ENCODE peak calls at places on chromosomes 16 and 17, in four cellular contexts. One of them, this sample, is unnamed.

GRCh38 chr17:35536664-35537160 is 766 bp downstream of the SLFN12L start:
- DNase-seq in A549: no peak
- DNase-seq in tibial nerve: no peak
- DNase-seq in HepG2: no peak
- DNase-seq in this sample: no peak

GRCh38 chr17:68290955-68291835 is at the start of the genes ARSG and SLC16A6:
- DNase-seq in A549: peak; percentile 65
- DNase-seq in tibial nerve: no peak
- DNase-seq in HepG2: peak; percentile 78
- DNase-seq in this sample: no peak

GRCh38 chr17:35299108-35299507 is 56.2 kb downstream of the SLFN5 start:
- DNase-seq in A549: no peak
- DNase-seq in tibial nerve: no peak
- DNase-seq in HepG2: no peak
- DNase-seq in this sample: no peak

GRCh38 chr16:29877266-29877961 is 14.4 kb upstream of the CDIPT start:
- DNase-seq in A549: peak; percentile 63
- DNase-seq in tibial nerve: no peak
- DNase-seq in HepG2: no peak
- DNase-seq in this sample: no peak

GRCh38 chr17:37650419-37651003 is 7.3 kb upstream of the DDX52 start:
- DNase-seq in A549: peak; percentile 76
- DNase-seq in tibial nerve: no peak
- DNase-seq in HepG2: peak; percentile 77
- DNase-seq in this sample: no peak

GRCh38 chr17:73436966-73437365 is 125.2 kb upstream of the CDC42EP4 start:
- DNase-seq in A549: no peak
- DNase-seq in tibial nerve: no peak
- DNase-seq in HepG2: no peak
- DNase-seq in this sample: no peak

GRCh38 chr16:30068750-30069574 is 3.4 kb downstream of the ALDOA start:
- DNase-seq in A549: peak; percentile 59
- DNase-seq in tibial nerve: no peak
- DNase-seq in HepG2: peak; percentile 54
- DNase-seq in this sample: no peak

GRCh38 chr17:6455321-6455705 is 11.1 kb downstream of the PIMREG start:
- DNase-seq in A549: no peak
- DNase-seq in tibial nerve: no peak
- DNase-seq in HepG2: no peak
- DNase-seq in this sample: no peak

GRCh38 chr16:590165-590874 is 454 bp downstream of the RAB40C start:
- DNase-seq in A549: no peak
- DNase-seq in tibial nerve: peak; percentile 21
- DNase-seq in HepG2: no peak
- DNase-seq in this sample: peak; percentile 84

GRCh38 chr16:3327514-3327913 is 22.2 kb downstream of the ZNF75A start:
- DNase-seq in A549: no peak
- DNase-seq in tibial nerve: no peak
- DNase-seq in HepG2: no peak
- DNase-seq in this sample: no peak

GRCh38 chr16:4532238-4532637 is 6.3 kb downstream of the CDIP1 start:
- DNase-seq in A549: no peak
- DNase-seq in tibial nerve: no peak
- DNase-seq in HepG2: no peak
- DNase-seq in this sample: no peak

GRCh38 chr17:44029736-44030135 is 15.0 kb upstream of the TMEM101 start:
- DNase-seq in A549: no peak
- DNase-seq in tibial nerve: no peak
- DNase-seq in HepG2: no peak
- DNase-seq in this sample: no peak
- TF ChIP-seq POLR2A in A549: no peak
- TF ChIP-seq POLR2A in tibial nerve: no peak
- TF ChIP-seq POLR2A in HepG2: no peak
- TF ChIP-seq POLR2A in this sample: no peak

GRCh38 chr17:16273499-16273898 is 56.5 kb downstream of the PIGL start:
- DNase-seq in A549: no peak
- DNase-seq in tibial nerve: no peak
- DNase-seq in HepG2: no peak
- DNase-seq in this sample: no peak

GRCh38 chr17:16273929-16274339 is 56.9 kb downstream of the PIGL start:
- DNase-seq in A549: no peak
- DNase-seq in tibial nerve: no peak
- DNase-seq in HepG2: no peak
- DNase-seq in this sample: no peak

GRCh38 chr17:16267174-16267573 is 50.2 kb downstream of the PIGL start:
- DNase-seq in A549: no peak
- DNase-seq in tibial nerve: no peak
- DNase-seq in HepG2: no peak
- DNase-seq in this sample: no peak

GRCh38 chr17:16272111-16272510 is 55.1 kb downstream of the PIGL start:
- DNase-seq in A549: no peak
- DNase-seq in tibial nerve: no peak
- DNase-seq in HepG2: no peak
- DNase-seq in this sample: no peak

GRCh38 chr17:16269658-16270057 is 52.6 kb downstream of the PIGL start:
- DNase-seq in A549: no peak
- DNase-seq in tibial nerve: no peak
- DNase-seq in HepG2: no peak
- DNase-seq in this sample: no peak
- TF ChIP-seq EP300 in A549: no peak
- TF ChIP-seq EP300 in tibial nerve: no peak
- TF ChIP-seq EP300 in HepG2: no peak
- TF ChIP-seq EP300 in this sample: no peak

DNA sequence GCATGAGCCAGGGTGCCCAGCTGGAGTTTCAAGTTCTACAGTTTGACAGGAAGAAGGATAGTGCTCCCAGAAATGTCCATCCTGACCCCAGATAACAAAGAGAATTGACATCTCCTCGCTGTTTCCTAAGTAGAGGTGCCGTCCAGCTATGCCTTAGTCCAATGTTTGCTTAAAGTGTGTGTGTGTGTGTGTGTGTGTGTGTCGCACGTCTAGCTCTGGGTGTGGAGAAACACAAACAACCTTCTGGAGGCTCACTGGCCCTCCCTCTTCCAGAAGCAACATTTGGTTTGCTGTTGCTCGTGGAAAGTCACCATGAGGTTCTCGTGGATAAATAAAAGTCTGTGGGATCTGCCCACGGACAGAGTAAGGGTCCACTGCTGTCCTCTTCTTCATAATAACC is 22.1 kb downstream of the EMP2 start:
- DNase-seq in A549: no peak
- DNase-seq in tibial nerve: no peak
- DNase-seq in HepG2: no peak
- DNase-seq in this sample: no peak
- H3K4me1 ChIP-seq in A549: no peaks in the 10 kb centered on the region
- H3K4me1 ChIP-seq in tibial nerve: no peaks in the 10 kb centered on the region
- H3K4me1 ChIP-seq in HepG2: peaks cover 20% of the 10 kb centered on the region
- H3K4me1 ChIP-seq in this sample: peaks cover 37% of the 10 kb centered on the region

DNA sequence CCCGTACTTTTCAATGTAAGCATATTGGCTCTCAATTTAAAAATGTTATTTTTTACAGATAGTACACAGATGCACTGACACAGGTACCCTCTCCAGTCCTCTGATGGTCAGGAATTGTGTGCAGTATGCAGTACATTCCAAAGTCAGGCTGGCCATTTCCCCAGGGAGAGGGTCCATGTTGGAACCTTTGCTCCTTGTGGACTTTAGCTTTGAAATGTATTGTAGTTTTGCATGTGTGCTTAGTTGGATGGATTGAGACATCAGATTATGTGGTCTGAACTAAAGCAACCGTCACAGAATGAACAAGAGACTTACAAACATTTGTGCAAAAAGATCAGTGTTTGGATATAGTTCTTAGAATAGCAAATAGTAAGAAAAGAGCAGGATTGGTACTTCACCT is 381.1 kb downstream of the WWOX start:
- DNase-seq in A549: no peak
- DNase-seq in tibial nerve: no peak
- DNase-seq in HepG2: peak; percentile 92
- DNase-seq in this sample: no peak
- TF ChIP-seq POLR2A in A549: no peak
- TF ChIP-seq POLR2A in tibial nerve: no peak
- TF ChIP-seq POLR2A in HepG2: no peak
- TF ChIP-seq POLR2A in this sample: no peak

DNA sequence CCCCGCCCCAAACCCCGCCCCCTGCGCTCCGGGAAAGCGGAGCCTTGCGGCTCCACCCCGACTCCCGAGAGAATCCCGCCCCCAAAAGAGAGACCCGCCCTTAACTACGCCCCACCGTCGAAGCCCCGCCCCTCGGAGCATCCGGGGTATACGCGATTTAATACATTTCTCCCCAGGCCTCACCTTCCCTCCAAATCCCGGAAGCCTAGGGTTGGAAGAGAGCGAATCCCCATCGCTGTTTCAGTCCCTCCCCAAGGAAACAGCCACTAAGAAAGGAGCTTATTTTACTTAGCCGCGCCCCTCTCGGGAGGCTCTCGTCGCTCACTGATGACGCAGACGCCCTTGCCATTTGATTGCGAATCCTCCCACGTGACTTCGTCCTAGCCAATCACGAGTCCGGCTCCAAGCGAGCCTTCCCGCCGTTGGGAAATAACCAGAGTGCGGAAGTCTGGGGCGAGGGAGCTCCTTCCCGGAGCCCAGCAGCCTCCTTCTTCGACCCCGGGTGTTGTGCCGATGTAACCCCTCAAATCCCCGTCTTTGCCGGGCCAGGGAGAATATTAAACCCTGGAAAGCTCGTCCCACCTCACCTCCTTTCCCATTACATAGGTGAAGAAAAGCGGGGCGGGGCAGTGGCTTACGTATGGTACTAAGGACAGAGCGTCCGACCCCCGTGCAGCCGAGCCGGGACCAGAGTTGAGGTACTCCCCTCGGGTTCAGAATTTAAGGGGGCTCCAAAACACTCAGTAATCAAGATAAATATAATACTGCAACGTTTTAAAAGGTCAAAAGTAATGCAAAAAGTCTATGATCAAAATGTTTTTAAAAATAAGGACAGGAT is 461 bp upstream of the FDXR start:
- DNase-seq in A549: peak; percentile 100
- DNase-seq in tibial nerve: peak; percentile 100
- DNase-seq in HepG2: peak; percentile 100
- DNase-seq in this sample: peak; percentile 100
- TF ChIP-seq EP300 in A549: no peak
- TF ChIP-seq EP300 in tibial nerve: peak; percentile 99
- TF ChIP-seq EP300 in HepG2: no peak
- TF ChIP-seq EP300 in this sample: no peak